ENCODE peak calls at places on chromosomes 7 and 10, in four cellular contexts. V, L, U and A are unnamed samples.

GRCh38 chr7:19749658-19750057 is 23.8 kb downstream of the TMEM196 start:
- DNase-seq in V (no peak), L (no peak), U (no peak), A (no peak)

GRCh38 chr10:16843252-16843870 is 26.1 kb upstream of the RSU1 start:
- DNase-seq in V (peak), U (no peak), L (no peak), A (peak)

GRCh38 chr7:22799633-22800032 is 23.0 kb downstream of the TOMM7 start:
- DNase-seq in U (no peak), L (no peak), V (no peak), A (no peak)

GRCh38 chr10:50896721-50897120 is 11.3 kb upstream of the A1CF start:
- DNase-seq in L (no peak), V (no peak), U (no peak), A (no peak)

GRCh38 chr7:13749026-13749425 is 240.4 kb downstream of the ETV1 start:
- DNase-seq in U (no peak), V (no peak), L (no peak), A (no peak)

GRCh38 chr10:69958232-69958902 is 94.3 kb upstream of the MACROH2A2 start:
- DNase-seq in V (peak), U (no peak), L (peak), A (peak)

GRCh38 chr7:139044813-139045794 is 9.3 kb upstream of the ZC3HAV1L start:
- DNase-seq in V (no peak), L (no peak), U (no peak), A (no peak)

GRCh38 chr7:27184342-27185012 is 555 bp downstream of the HOXA11 start:
- DNase-seq in U (no peak), L (no peak), V (peak), A (no peak)

GRCh38 chr7:30206466-30206865 is 71.7 kb downstream of the MTURN start:
- DNase-seq in L (no peak), U (no peak), V (no peak), A (no peak)

GRCh38 chr10:132043861-132044695 is 21.7 kb upstream of the JAKMIP3 start:
- DNase-seq in L (no peak), V (no peak), U (no peak), A (no peak)

GRCh38 chr10:3774018-3774813 is 10.8 kb downstream of the KLF6 start:
- DNase-seq in L (no peak), V (no peak), U (no peak), A (no peak)

DNA sequence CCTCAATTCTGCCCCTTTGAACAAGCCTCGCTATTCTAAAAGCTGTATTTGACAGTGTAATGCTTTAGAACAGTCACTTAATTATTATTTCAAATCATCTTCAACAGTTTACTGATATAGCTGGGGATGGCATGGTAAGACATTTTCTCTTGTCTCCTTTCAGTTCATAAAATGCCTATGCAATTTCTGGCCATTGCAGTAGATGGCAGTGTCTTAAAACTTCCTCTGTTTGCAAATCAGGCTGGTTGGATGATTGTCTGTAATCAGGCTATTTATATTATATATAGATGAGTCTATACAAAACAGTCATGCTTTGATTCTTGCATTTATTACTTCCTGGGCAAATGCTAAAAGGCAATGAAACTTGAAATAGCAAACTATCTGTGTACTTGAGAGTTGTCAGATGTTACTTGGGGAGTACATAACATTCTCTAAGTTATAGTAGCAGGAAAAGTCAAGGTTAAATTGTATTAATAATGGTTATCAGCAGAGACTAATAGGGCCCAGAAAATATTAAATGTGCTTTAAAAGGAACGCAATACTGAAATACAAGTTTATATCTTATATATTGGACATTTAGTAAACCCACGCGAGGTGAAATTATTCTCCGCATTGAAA is 55.5 kb upstream of the LHFPL3 start:
- DNase-seq in V (peak), U (peak), L (no peak), A (peak)
- TF ChIP-seq CTCF in V (peak), U (peak), L (peak), A (no peak)

GRCh38 chr10:14910953-14911352 is 32.3 kb downstream of the SUV39H2 start:
- DNase-seq in U (no peak), V (no peak), L (no peak), A (no peak)
- TF ChIP-seq CTCF in U (no peak), V (no peak), L (no peak), A (no peak)

DNA sequence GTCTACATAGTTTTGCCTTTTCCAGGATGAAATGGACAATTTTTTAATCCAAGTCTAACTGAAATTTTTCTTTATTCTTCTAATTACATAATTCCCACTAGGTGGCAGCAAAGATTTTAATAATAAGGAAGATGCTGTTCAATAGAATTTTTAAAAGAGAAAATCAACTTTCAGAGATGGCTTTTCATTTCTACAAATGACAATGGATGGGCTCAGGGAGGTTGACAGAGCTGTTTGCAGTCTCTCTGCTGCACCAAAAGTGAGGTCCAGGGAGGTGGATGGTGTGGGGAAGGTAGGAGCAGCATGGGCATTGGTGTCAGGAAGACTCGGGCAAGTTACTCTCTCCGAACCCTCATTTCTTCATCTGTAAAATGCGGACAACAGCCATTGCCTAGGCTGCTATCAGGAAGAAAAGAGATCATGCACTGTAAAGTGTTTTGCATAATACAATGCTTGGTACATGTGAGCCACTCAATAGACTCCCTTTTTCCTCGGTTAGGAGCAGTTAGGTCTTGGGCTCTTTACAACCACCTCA is 107.3 kb downstream of the ABLIM1 start:
- DNase-seq in L (no peak), V (peak), U (no peak), A (peak)
- TF ChIP-seq CTCF in L (no peak), V (peak), U (no peak), A (no peak)

GRCh38 chr7:143388051-143388450 is 6.9 kb downstream of the ZYX start:
- DNase-seq in L (no peak), V (no peak), U (no peak), A (no peak)

GRCh38 chr7:143388491-143389101 is 7.5 kb downstream of the ZYX start:
- DNase-seq in L (no peak), U (no peak), V (no peak), A (no peak)

GRCh38 chr7:143389316-143390097 is 8.4 kb downstream of the ZYX start:
- DNase-seq in U (no peak), V (no peak), L (no peak), A (no peak)

GRCh38 chr7:143385891-143386781 is 5.0 kb downstream of the ZYX start:
- DNase-seq in L (no peak), V (no peak), U (no peak), A (no peak)

DNA sequence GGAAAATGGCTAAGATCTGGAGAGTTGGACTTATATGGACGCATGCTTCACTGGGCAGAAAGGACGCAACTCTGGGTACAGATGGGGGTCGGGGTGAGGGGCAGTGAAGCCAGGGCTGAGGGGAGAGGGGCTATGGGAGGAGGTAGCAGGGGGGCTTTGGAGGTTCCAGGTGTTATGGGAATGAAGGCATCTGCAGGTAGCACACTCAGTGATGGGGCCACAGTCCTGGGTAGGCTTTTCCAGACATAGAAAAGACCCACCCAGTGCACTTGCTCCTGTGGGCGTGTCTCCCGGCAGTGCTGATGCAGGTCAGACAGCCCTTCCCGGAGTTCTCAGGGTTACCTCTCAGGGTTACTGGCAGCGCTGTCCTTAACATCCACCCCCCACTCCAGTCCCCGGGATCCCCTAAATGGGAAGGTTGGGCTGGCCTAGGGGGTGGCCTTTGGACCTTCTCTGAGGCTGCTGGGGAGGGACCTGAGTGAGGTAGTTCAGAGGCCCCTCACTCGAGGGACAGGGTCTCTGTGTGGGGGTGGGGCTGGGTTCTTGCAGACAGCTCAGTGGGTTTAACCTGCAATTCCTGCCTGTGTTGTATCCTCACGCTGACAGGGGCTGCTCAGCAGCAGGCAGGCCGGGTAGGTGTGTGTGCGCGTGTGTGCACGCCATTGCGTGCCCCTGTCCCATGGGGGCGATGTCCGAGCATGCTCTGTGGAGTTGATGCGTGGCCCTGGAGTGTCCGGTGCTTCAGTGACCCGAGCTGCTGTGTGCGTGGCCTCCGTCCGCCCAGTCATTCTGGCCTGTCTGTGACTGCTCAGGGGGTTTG is 6.2 kb downstream of the ZYX start:
- DNase-seq in L (no peak), V (no peak), U (no peak), A (no peak)
- TF ChIP-seq CTCF in L (no peak), V (peak), U (no peak), A (no peak)